ENCODE peak calls at places on chromosomes 3 and 15, in four cellular contexts. B is mammary epithelial cell, D is Peyer's patch, E is mesenchymal stem cell. O is an unnamed sample.

GRCh38 chr3:102434715-102435114 is at the start of gene ZPLD1:
- DNase-seq in E (no peak), D (no peak), B (no peak), O (no peak)

GRCh38 chr3:151768393-151768930 is 34.7 kb downstream of the AADACL2 start:
- DNase-seq in D (no peak), E (no peak), B (no peak), O (no peak)

GRCh38 chr3:172407872-172408271 is 40.4 kb downstream of the GHSR start:
- DNase-seq in E (no peak), D (no peak), B (no peak), O (no peak)

GRCh38 chr3:112894258-112894657 is 47.6 kb upstream of the CD200R1L start:
- DNase-seq in E (peak; percentile 9), D (no peak), B (peak; percentile 43), O (peak; percentile 1)

GRCh38 chr3:122084795-122085194 is 29.6 kb downstream of the CD86 start:
- DNase-seq in E (no peak), B (no peak), D (no peak), O (no peak)

GRCh38 chr3:127741246-127741645 is 68.5 kb downstream of the ABTB1 start:
- DNase-seq in E (no peak), D (peak; percentile 22), B (no peak), O (no peak)

GRCh38 chr3:142886938-142887337 is 1.9 kb downstream of the PCOLCE2 start:
- DNase-seq in D (no peak), E (peak; percentile 48), B (peak; percentile 58), O (peak; percentile 24)

GRCh38 chr3:35936571-35936970 is 297.2 kb downstream of the ARPP21 start:
- DNase-seq in B (no peak), D (no peak), E (no peak), O (peak; percentile 50)

GRCh38 chr3:54104084-54104483 is 18.3 kb upstream of the CACNA2D3 start:
- DNase-seq in B (no peak), D (no peak), E (no peak), O (no peak)

GRCh38 chr3:55243686-55244085 is 243.4 kb downstream of the WNT5A start:
- DNase-seq in E (no peak), D (no peak), B (no peak), O (no peak)

GRCh38 chr3:44513513-44513912 is 36.0 kb upstream of the ZNF445 start:
- DNase-seq in D (no peak), B (no peak), E (no peak), O (no peak)

GRCh38 chr3:61991706-61992105 is 381.6 kb downstream of the FEZF2 start:
- DNase-seq in B (no peak), E (no peak), D (no peak), O (no peak)

GRCh38 chr15:63946524-63947065 is 99.7 kb downstream of the DAPK2 start:
- DNase-seq in E (no peak), D (no peak), B (no peak), O (no peak)

GRCh38 chr3:1830851-1831250 is 267.8 kb upstream of the CNTN4 start:
- DNase-seq in B (no peak), E (no peak), D (no peak), O (no peak)

GRCh38 chr3:172520332-172520831 is 2.8 kb downstream of the TNFSF10 start:
- DNase-seq in B (peak; percentile 91), E (peak; percentile 79), D (no peak), O (no peak)

GRCh38 chr3:186807231-186807630 is 949 bp upstream of the RFC4 start:
- DNase-seq in E (no peak), D (no peak), B (no peak), O (no peak)

GRCh38 chr3:142987707-142988106 is 13.7 kb upstream of the U2SURP start:
- DNase-seq in B (peak; percentile 39), D (no peak), E (peak; percentile 33), O (no peak)

GRCh38 chr3:5687230-5687629 is 499.7 kb downstream of the EDEM1 start:
- DNase-seq in B (no peak), D (no peak), E (no peak), O (no peak)

GRCh38 chr3:120272294-120272693 is 12.7 kb downstream of the GPR156 start:
- DNase-seq in B (no peak), D (no peak), E (no peak), O (no peak)

GRCh38 chr3:156059950-156060501 is 60.4 kb upstream of the KCNAB1 start:
- DNase-seq in E (no peak), D (no peak), B (no peak), O (no peak)

GRCh38 chr15:78012643-78013077 is 64.9 kb downstream of the TBC1D2B start:
- DNase-seq in D (peak; percentile 72), B (no peak), E (no peak), O (peak; percentile 3)

GRCh38 chr3:13009132-13009945 is 63.9 kb downstream of the IQSEC1 start:
- DNase-seq in B (no peak), D (no peak), E (no peak), O (no peak)

GRCh38 chr3:54745863-54746262 is 182.0 kb downstream of the LRTM1 start:
- DNase-seq in B (no peak), E (no peak), D (no peak), O (no peak)

GRCh38 chr3:148756306-148756705 is 58.6 kb downstream of the AGTR1 start:
- DNase-seq in E (no peak), B (no peak), D (no peak), O (no peak)

GRCh38 chr3:149339931-149340309 is 6.5 kb upstream of the TM4SF18 start:
- DNase-seq in D (no peak), B (peak; percentile 88), E (peak; percentile 88), O (peak; percentile 86)

GRCh38 chr3:52039846-52040245 is 16.5 kb downstream of the DUSP7 start:
- DNase-seq in D (no peak), B (peak; percentile 81), E (no peak), O (no peak)

GRCh38 chr3:98602078-98602678 is 8.8 kb upstream of the CPOX start:
- DNase-seq in E (peak; percentile 67), B (peak; percentile 48), D (no peak), O (peak; percentile 80)

GRCh38 chr3:171874251-171874679 is 31.1 kb downstream of the TMEM212 start:
- DNase-seq in B (peak; percentile 67), D (no peak), E (peak; percentile 99), O (peak; percentile 97)

GRCh38 chr3:146337991-146338390 is 87.1 kb upstream of the PLSCR4 start:
- DNase-seq in E (no peak), D (no peak), B (no peak), O (peak; percentile 50)

GRCh38 chr3:17639257-17639656 is 103.2 kb downstream of the TBC1D5 start:
- DNase-seq in B (peak; percentile 58), D (no peak), E (peak; percentile 80), O (peak; percentile 64)

GRCh38 chr3:122415104-122415744 is 638 bp downstream of the WDR5B start:
- DNase-seq in E (peak; percentile 73), B (peak; percentile 62), D (no peak), O (peak; percentile 72)

GRCh38 chr3:44030690-44031344 is 210.9 kb upstream of the TOPAZ1 start:
- DNase-seq in D (no peak), E (no peak), B (no peak), O (no peak)

GRCh38 chr15:50355612-50355905 is 561 bp upstream of the GABPB1 start:
- DNase-seq in E (no peak), B (no peak), D (no peak), O (no peak)

GRCh38 chr3:180770639-180771038 is 91.3 kb upstream of the CCDC39 start:
- DNase-seq in B (no peak), D (no peak), E (no peak), O (no peak)

GRCh38 chr3:20669184-20669583 is 483.2 kb upstream of the SGO1 start:
- DNase-seq in D (no peak), B (no peak), E (no peak), O (peak; percentile 27)

GRCh38 chr3:10574101-10574615 is 68.8 kb upstream of the ATP2B2 start:
- DNase-seq in D (no peak), B (no peak), E (no peak), O (no peak)

GRCh38 chr15:79922512-79923067 is 25.8 kb upstream of the MTHFS start:
- DNase-seq in D (no peak), E (no peak), B (no peak), O (no peak)

GRCh38 chr15:79918278-79918677 is 21.5 kb upstream of the MTHFS start:
- DNase-seq in D (no peak), B (no peak), E (no peak), O (no peak)

GRCh38 chr15:79919090-79919748 is 22.4 kb upstream of the MTHFS start:
- DNase-seq in E (no peak), D (no peak), B (no peak), O (no peak)

GRCh38 chr15:79923068-79923514 is 26.3 kb upstream of the MTHFS start:
- DNase-seq in B (peak; percentile 64), D (peak; percentile 87), E (peak; percentile 69), O (peak; percentile 79)

DNA sequence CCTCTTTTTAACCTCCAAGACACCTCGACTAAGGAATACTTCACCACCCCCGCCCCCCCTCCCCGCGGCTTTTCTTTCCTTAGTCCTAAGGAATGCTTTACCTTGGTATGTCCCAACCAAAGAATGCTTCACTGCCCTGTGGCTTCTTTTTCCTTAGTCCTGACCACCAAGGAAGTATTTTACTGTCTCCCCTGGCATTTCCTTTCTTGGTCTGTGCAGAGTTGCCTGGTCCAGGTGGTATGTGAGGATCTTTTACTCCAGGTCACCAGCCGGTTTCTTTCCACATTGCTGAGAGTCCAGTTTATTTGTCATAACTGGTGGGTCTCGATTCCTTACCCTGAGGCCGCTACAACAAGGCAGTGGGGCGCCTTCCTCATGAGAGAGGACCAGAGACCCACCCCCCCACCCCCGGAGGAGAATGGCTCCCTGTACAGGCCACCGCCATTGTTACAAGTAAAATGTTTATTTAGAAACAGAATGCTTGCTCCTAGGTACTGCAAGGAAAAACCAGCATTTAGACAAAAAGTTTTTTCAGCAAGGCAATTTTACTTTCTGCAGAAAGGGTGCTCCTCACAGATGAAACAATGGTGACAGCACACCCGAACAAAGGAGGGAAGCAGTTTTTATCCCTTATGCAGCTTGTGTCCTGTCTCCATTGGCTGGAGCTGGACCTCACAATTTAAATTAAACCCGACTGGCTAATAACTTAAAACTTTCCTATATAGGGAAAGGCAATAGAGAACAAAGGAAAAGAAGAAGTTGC is 23.1 kb upstream of the MTHFS start:
- DNase-seq in D (no peak), B (no peak), E (no peak), O (no peak)
- H3K9me3 ChIP-seq in D (peaks cover 27% of the 10 kb centered on the region), B (peaks cover 39% of the 10 kb centered on the region), E (peaks cover 64% of the 10 kb centered on the region), O (peaks cover 62% of the 10 kb centered on the region)

GRCh38 chr15:92963794-92964193 is 63.7 kb downstream of the CHD2 start:
- DNase-seq in B (no peak), E (no peak), D (no peak), O (no peak)
- H3K36me3 ChIP-seq in B (peaks cover 39% of the 10 kb centered on the region), E (peaks cover 21% of the 10 kb centered on the region), D (peaks cover 82% of the 10 kb centered on the region), O (peaks cover 98% of the 10 kb centered on the region)

GRCh38 chr15:96332854-96333193 is 2.3 kb downstream of the NR2F2 start:
- DNase-seq in B (no peak), E (no peak), D (no peak), O (no peak)
- H3K27me3 ChIP-seq in B (no peaks in the 10 kb centered on the region), E (no peaks in the 10 kb centered on the region), D (no peaks in the 10 kb centered on the region), O (no peaks in the 10 kb centered on the region)

GRCh38 chr15:20644896-20645295 is 103.3 kb upstream of the GOLGA6L6 start:
- DNase-seq in E (no peak), D (no peak), B (no peak), O (no peak)
- H3K9me3 ChIP-seq in E (no peaks in the 10 kb centered on the region), D (no peaks in the 10 kb centered on the region), B (no peaks in the 10 kb centered on the region), O (no peaks in the 10 kb centered on the region)